ENCODE peak calls at places on chromosomes 16 and 17, in six cellular contexts. Y, K, A, P, W and D are unnamed samples.

GRCh38 chr17:76382305-76382802 is 2.1 kb upstream of the SPHK1 start:
- DNase-seq in K (no peak), P (no peak), A (no peak), W (peak; percentile 24), Y (peak; percentile 90), D (peak; percentile 81)

GRCh38 chr17:67042104-67042899 is 2.1 kb upstream of the CACNG1 start:
- DNase-seq in A (no peak), P (no peak), K (no peak), W (no peak), Y (no peak), D (no peak)

GRCh38 chr16:83970430-83970815 is 2.4 kb downstream of the NECAB2 start:
- DNase-seq in P (no peak), Y (no peak), W (no peak), K (no peak), A (no peak), D (no peak)

GRCh38 chr17:6710317-6710716 is 2.9 kb downstream of the SLC13A5 start:
- DNase-seq in Y (no peak), A (no peak), W (no peak), K (no peak), P (no peak), D (no peak)

GRCh38 chr16:66603537-66604375 is 748 bp upstream of the CMTM3 start:
- DNase-seq in W (peak; percentile 76), K (peak; percentile 73), P (peak; percentile 55), Y (peak; percentile 74), A (peak; percentile 89), D (peak; percentile 92)

GRCh38 chr16:48232459-48233040 is 11.6 kb upstream of the LONP2 start:
- DNase-seq in Y (no peak), A (no peak), K (no peak), W (no peak), P (no peak), D (no peak)

GRCh38 chr17:64661981-64662773 is at the start of gene SMURF2:
- DNase-seq in A (peak; percentile 92), W (peak; percentile 82), K (peak; percentile 72), P (peak; percentile 74), Y (peak; percentile 89), D (peak; percentile 96)

GRCh38 chr16:24598777-24599437 is 59.5 kb downstream of the RBBP6 start:
- DNase-seq in A (no peak), W (no peak), K (no peak), Y (no peak), P (no peak), D (no peak)

GRCh38 chr16:15491430-15491829 is 57.0 kb downstream of the BMERB1 start:
- DNase-seq in K (no peak), A (no peak), P (no peak), Y (no peak), W (no peak), D (no peak)

GRCh38 chr16:89453662-89454321 is 36.6 kb downstream of the ANKRD11 start:
- DNase-seq in P (peak; percentile 31), A (no peak), W (peak; percentile 37), K (no peak), Y (no peak), D (no peak)

GRCh38 chr16:61332461-61332860 is 703.8 kb downstream of the CDH8 start:
- DNase-seq in A (no peak), Y (no peak), K (no peak), P (no peak), W (no peak), D (no peak)

GRCh38 chr16:23256440-23256839 is 45.7 kb upstream of the SCNN1B start:
- DNase-seq in Y (no peak), A (no peak), P (no peak), W (no peak), K (no peak), D (no peak)

GRCh38 chr16:796296-797119 is 4.0 kb downstream of the GNG13 start:
- DNase-seq in A (no peak), Y (no peak), K (no peak), W (no peak), P (no peak), D (no peak)

GRCh38 chr16:88536971-88537751 is 33.0 kb upstream of the ZC3H18 start:
- DNase-seq in W (no peak), K (no peak), P (no peak), Y (no peak), A (no peak), D (no peak)

GRCh38 chr16:1913327-1914083 is 4.7 kb downstream of the HS3ST6 start:
- DNase-seq in A (no peak), W (no peak), P (no peak), Y (no peak), K (no peak), D (no peak)

GRCh38 chr16:82082543-82083244 is 47.6 kb downstream of the HSD17B2 start:
- DNase-seq in K (no peak), A (no peak), P (no peak), W (peak; percentile 21), Y (no peak), D (no peak)

GRCh38 chr16:3467920-3468319 is 24.4 kb downstream of the NAA60 start:
- DNase-seq in P (no peak), A (no peak), W (no peak), Y (no peak), K (no peak), D (no peak)

GRCh38 chr16:15542734-15543347 is 100.1 kb downstream of the MARF1 start:
- DNase-seq in P (no peak), W (no peak), A (no peak), Y (no peak), K (no peak), D (no peak)

GRCh38 chr17:63138713-63139112 is 172.7 kb downstream of the TANC2 start:
- DNase-seq in Y (no peak), W (no peak), A (no peak), P (no peak), K (no peak), D (no peak)

GRCh38 chr16:76535-77272 is 1.3 kb upstream of the MPG start:
- DNase-seq in A (peak; percentile 68), W (no peak), P (peak; percentile 23), K (no peak), Y (peak; percentile 95), D (no peak)

GRCh38 chr17:78562734-78563133 is 14.5 kb downstream of the DNAH17 start:
- DNase-seq in W (no peak), A (no peak), Y (no peak), P (no peak), K (no peak), D (no peak)

GRCh38 chr16:85437161-85438052 is 175.7 kb upstream of the GSE1 start:
- DNase-seq in W (no peak), P (no peak), A (no peak), Y (no peak), K (no peak), D (no peak)

GRCh38 chr16:86667035-86667434 is 88.7 kb downstream of the FOXL1 start:
- DNase-seq in A (no peak), Y (no peak), W (no peak), P (no peak), K (no peak), D (no peak)

GRCh38 chr17:81325057-81325973 is 30.2 kb upstream of the SLC38A10 start:
- DNase-seq in P (no peak), W (no peak), Y (no peak), A (no peak), K (no peak), D (no peak)

GRCh38 chr17:42543190-42544079 is 7.4 kb downstream of the NAGLU start:
- DNase-seq in P (peak; percentile 61), Y (no peak), K (no peak), A (no peak), W (no peak), D (no peak)

GRCh38 chr16:78961464-78961863 is 639.1 kb downstream of the MAF start:
- DNase-seq in W (no peak), A (no peak), Y (no peak), K (no peak), P (no peak), D (no peak)

GRCh38 chr17:33115351-33115750 is 123.7 kb downstream of the SPACA3 start:
- DNase-seq in P (no peak), K (no peak), W (no peak), Y (no peak), A (no peak), D (no peak)